ENCODE peak calls at places on chromosomes 16 and 17, in seven cellular contexts. A, R, C, J, G, Y and N are unnamed samples. For H3K4me1, the result is how much of the 10 kb centered on the place peaks cover.

GRCh38 chr17:76554131-76554530 is 14.3 kb downstream of the PRCD start:
- DNase-seq in J (no peak), G (no peak), Y (no peak), C (no peak), A (no peak), R (no peak), N (no peak)

GRCh38 chr17:72386619-72387237 is 265.9 kb downstream of the SOX9 start:
- DNase-seq in A (no peak), Y (peak), G (no peak), C (no peak), R (peak), J (peak), N (no peak)

GRCh38 chr16:57834936-57835335 is 32.6 kb upstream of the KIFC3 start:
- DNase-seq in A (no peak), C (no peak), G (no peak), J (peak), Y (peak), R (no peak), N (no peak)

GRCh38 chr17:2450016-2450650 is 49.3 kb upstream of the MNT start:
- DNase-seq in J (no peak), G (no peak), C (no peak), Y (no peak), R (no peak), A (no peak), N (no peak)

GRCh38 chr16:23836404-23837291 is 865 bp downstream of the PRKCB start:
- DNase-seq in C (no peak), J (no peak), R (no peak), G (peak), Y (no peak), A (peak), N (peak)

GRCh38 chr17:50550661-50551432 is 3.9 kb downstream of the SPATA20 start:
- DNase-seq in A (peak), R (peak), J (peak), G (peak), Y (peak), C (peak), N (peak)

GRCh38 chr17:68456529-68457167 is 648 bp downstream of the WIPI1 start:
- DNase-seq in R (peak), C (peak), J (peak), G (peak), Y (peak), A (peak), N (peak)

GRCh38 chr17:34601431-34601830 is 22.0 kb downstream of the TMEM132E start:
- DNase-seq in R (no peak), Y (no peak), C (no peak), J (no peak), G (no peak), A (no peak), N (no peak)

GRCh38 chr16:89471225-89471624 is 19.1 kb downstream of the ANKRD11 start:
- DNase-seq in J (peak), R (no peak), C (no peak), Y (peak), G (no peak), A (no peak), N (no peak)

GRCh38 chr17:43584666-43585102 is 38.5 kb upstream of the ETV4 start:
- DNase-seq in J (peak), A (no peak), R (peak), G (no peak), Y (no peak), C (no peak), N (peak)

GRCh38 chr16:7953360-7953759 is 620.7 kb downstream of the RBFOX1 start:
- DNase-seq in C (no peak), J (no peak), A (no peak), Y (no peak), G (no peak), R (no peak), N (no peak)

GRCh38 chr16:66714659-66715307 is 18.2 kb upstream of the CMTM4 start:
- DNase-seq in C (no peak), G (no peak), J (no peak), R (no peak), Y (no peak), A (no peak), N (peak)

GRCh38 chr16:81524382-81524781 is 79.8 kb downstream of the CMIP start:
- DNase-seq in C (no peak), G (no peak), Y (no peak), J (no peak), R (no peak), A (no peak), N (no peak)

GRCh38 chr16:17921357-17921978 is 415.1 kb downstream of the NPIPA8 start:
- DNase-seq in R (peak), Y (no peak), C (no peak), A (no peak), J (peak), G (no peak), N (peak)

GRCh38 chr17:59846391-59847165 is 46.2 kb downstream of the TUBD1 start:
- DNase-seq in C (peak), A (peak), Y (peak), J (peak), R (peak), G (no peak), N (peak)

GRCh38 chr17:8468988-8469387 is 33.3 kb downstream of the NDEL1 start:
- DNase-seq in C (no peak), Y (no peak), R (no peak), G (no peak), A (no peak), J (no peak), N (no peak)

GRCh38 chr17:35588196-35588920 is 1.2 kb downstream of the AP2B1 start:
- DNase-seq in C (no peak), G (no peak), R (no peak), J (peak), A (no peak), Y (peak), N (peak)

GRCh38 chr16:82748026-82748425 is 121.3 kb downstream of the CDH13 start:
- DNase-seq in R (no peak), C (no peak), Y (peak), A (no peak), G (no peak), J (no peak), N (peak)

GRCh38 chr17:68441064-68441770 is 16.1 kb downstream of the WIPI1 start:
- DNase-seq in Y (no peak), A (no peak), R (no peak), G (no peak), J (no peak), C (no peak), N (no peak)

GRCh38 chr17:67514998-67515397 is 137.9 kb downstream of the PITPNC1 start:
- DNase-seq in C (no peak), J (no peak), G (no peak), R (no peak), A (no peak), Y (no peak), N (peak)

GRCh38 chr16:70159355-70160348 is 13.9 kb upstream of the CLEC18C start:
- DNase-seq in J (no peak), R (no peak), Y (peak), G (peak), A (no peak), C (no peak), N (no peak)

GRCh38 chr16:11990672-11991390 is 14.3 kb downstream of the SNX29 start:
- DNase-seq in Y (no peak), J (no peak), G (no peak), A (no peak), C (no peak), R (no peak), N (no peak)

GRCh38 chr16:11535494-11535893 is 51.2 kb downstream of the LITAF start:
- DNase-seq in G (no peak), C (no peak), Y (no peak), R (peak), A (no peak), J (peak), N (peak)

GRCh38 chr16:73149329-73149728 is 101.4 kb upstream of the ZFHX3 start:
- DNase-seq in G (no peak), R (peak), J (no peak), A (no peak), C (no peak), Y (no peak), N (peak)

GRCh38 chr17:68291836-68292688 is 767 bp downstream of the ARSG start:
- DNase-seq in A (peak), R (peak), C (peak), G (peak), Y (peak), J (peak), N (peak)

DNA sequence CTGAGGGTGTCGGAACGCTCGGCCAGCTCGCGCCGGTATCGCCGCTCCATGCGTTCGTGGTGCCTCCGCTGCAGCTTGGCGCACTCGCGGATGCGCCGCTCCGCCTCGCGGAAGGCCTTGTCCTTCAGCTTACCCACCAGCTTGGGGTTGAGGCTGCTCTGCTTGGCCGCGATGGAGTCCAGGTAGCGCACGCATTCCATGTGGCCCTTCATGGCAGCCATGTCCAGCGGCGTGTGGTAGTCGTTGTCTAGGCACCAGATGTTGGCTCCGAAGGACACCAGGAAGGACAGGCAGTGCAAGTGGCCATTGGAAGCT is 2.8 kb downstream of the USH1G start:
- DNase-seq in G (no peak), J (no peak), A (no peak), C (no peak), Y (no peak), R (no peak), N (no peak)
- H3K4me1 ChIP-seq in G (under half), J (under half), A (under half), C (under half), Y (under half), R (under half), N (under half)

DNA sequence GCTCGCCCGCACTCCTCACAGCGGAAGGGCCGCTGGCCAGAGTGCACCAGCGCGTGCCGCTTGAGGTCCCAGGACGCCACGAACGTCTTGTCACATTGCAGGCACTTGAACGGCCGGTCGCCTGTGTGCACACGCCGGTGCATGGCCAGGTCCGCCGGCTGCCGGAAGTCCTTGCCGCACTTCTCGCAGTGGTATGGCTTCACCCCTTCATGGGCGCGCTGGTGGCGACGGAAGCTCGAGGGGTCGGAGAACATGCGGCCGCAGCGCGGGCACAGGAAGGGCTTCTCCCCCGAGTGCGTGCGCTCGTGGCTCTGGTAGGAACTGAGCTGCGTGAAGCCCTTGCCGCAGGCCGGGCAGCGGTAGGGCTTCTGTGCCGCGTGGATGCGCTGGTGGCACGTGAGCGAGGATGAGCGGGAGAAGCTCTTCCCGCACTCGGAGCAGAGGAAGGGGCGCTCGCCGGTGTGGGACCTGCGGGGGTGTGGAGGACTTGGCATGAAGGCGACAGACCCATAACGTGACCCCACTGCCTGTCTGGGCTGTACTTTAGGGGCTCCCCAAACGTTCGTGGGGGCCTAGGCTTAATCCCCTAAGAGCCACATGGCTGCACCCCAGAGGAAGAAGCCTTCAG is 12.1 kb downstream of the ZNF668 start:
- DNase-seq in A (no peak), Y (no peak), R (no peak), G (no peak), C (no peak), J (no peak), N (no peak)
- H3K4me3 ChIP-seq in A (no peak), Y (no peak), R (no peak), G (no peak), C (no peak), J (no peak), N (no peak)

GRCh38 chr17:57875109-57876022 is 25.5 kb upstream of the MRPS23 start:
- DNase-seq in R (peak), G (peak), C (peak), A (peak), Y (peak), J (peak), N (no peak)

GRCh38 chr17:57876023-57876865 is 26.4 kb upstream of the MRPS23 start:
- DNase-seq in J (peak), G (no peak), A (no peak), C (no peak), Y (no peak), R (no peak), N (no peak)

GRCh38 chr17:57877803-57878202 is 28.0 kb upstream of the MRPS23 start:
- DNase-seq in C (no peak), J (no peak), R (no peak), Y (no peak), A (no peak), G (no peak), N (no peak)

GRCh38 chr17:57874434-57875108 is 24.7 kb upstream of the MRPS23 start:
- DNase-seq in G (peak), C (peak), J (no peak), Y (peak), R (no peak), A (peak), N (no peak)

GRCh38 chr17:57876866-57877237 is 27.0 kb upstream of the MRPS23 start:
- DNase-seq in R (no peak), C (no peak), J (no peak), A (no peak), Y (no peak), G (no peak), N (no peak)
- H3K4me1 ChIP-seq in R (half or more), C (under half), J (half or more), A (under half), Y (half or more), G (under half), N (under half)

GRCh38 chr17:74742153-74742515 is 5.1 kb downstream of the RAB37 start:
- DNase-seq in A (no peak), J (peak), C (no peak), R (no peak), Y (no peak), G (peak), N (peak)

GRCh38 chr17:74743755-74744154 is 4.7 kb upstream of the NHERF1 start:
- DNase-seq in J (no peak), G (no peak), R (no peak), A (no peak), Y (no peak), C (no peak), N (no peak)

GRCh38 chr17:74744714-74745547 is 3.5 kb upstream of the NHERF1 start:
- DNase-seq in J (peak), R (peak), A (peak), Y (peak), C (peak), G (peak), N (peak)

GRCh38 chr17:74744349-74744713 is 4.1 kb upstream of the NHERF1 start:
- DNase-seq in Y (no peak), A (no peak), C (no peak), J (no peak), R (no peak), G (no peak), N (no peak)

GRCh38 chr17:74742978-74743545 is 5.4 kb upstream of the NHERF1 start:
- DNase-seq in G (no peak), R (no peak), C (no peak), A (no peak), Y (no peak), J (no peak), N (no peak)
- H3K4me3 ChIP-seq in G (no peak), R (no peak), C (no peak), A (no peak), Y (no peak), J (no peak), N (no peak)

GRCh38 chr17:46028969-46029565 is 30.0 kb downstream of the STH start:
- DNase-seq in Y (no peak), A (no peak), J (no peak), R (no peak), C (no peak), G (no peak), N (no peak)
- H3K4me1 ChIP-seq in Y (under half), A (under half), J (under half), R (under half), C (under half), G (under half), N (under half)

GRCh38 chr16:85541181-85541580 is 71.9 kb upstream of the GSE1 start:
- DNase-seq in A (no peak), C (no peak), G (peak), J (no peak), R (no peak), Y (no peak), N (no peak)

GRCh38 chr16:85543998-85544397 is 69.1 kb upstream of the GSE1 start:
- DNase-seq in G (peak), Y (no peak), J (no peak), C (no peak), A (no peak), R (no peak), N (no peak)

GRCh38 chr16:85543536-85543935 is 69.6 kb upstream of the GSE1 start:
- DNase-seq in R (no peak), C (no peak), A (no peak), G (no peak), J (no peak), Y (no peak), N (no peak)

GRCh38 chr16:85541619-85542547 is 71.2 kb upstream of the GSE1 start:
- DNase-seq in C (no peak), R (no peak), A (no peak), G (peak), J (no peak), Y (no peak), N (no peak)

GRCh38 chr16:85542548-85542927 is 70.6 kb upstream of the GSE1 start:
- DNase-seq in Y (no peak), G (peak), J (no peak), A (no peak), R (no peak), C (no peak), N (no peak)
- H3K4me3 ChIP-seq in Y (no peak), G (no peak), J (no peak), A (no peak), R (no peak), C (no peak), N (no peak)

DNA sequence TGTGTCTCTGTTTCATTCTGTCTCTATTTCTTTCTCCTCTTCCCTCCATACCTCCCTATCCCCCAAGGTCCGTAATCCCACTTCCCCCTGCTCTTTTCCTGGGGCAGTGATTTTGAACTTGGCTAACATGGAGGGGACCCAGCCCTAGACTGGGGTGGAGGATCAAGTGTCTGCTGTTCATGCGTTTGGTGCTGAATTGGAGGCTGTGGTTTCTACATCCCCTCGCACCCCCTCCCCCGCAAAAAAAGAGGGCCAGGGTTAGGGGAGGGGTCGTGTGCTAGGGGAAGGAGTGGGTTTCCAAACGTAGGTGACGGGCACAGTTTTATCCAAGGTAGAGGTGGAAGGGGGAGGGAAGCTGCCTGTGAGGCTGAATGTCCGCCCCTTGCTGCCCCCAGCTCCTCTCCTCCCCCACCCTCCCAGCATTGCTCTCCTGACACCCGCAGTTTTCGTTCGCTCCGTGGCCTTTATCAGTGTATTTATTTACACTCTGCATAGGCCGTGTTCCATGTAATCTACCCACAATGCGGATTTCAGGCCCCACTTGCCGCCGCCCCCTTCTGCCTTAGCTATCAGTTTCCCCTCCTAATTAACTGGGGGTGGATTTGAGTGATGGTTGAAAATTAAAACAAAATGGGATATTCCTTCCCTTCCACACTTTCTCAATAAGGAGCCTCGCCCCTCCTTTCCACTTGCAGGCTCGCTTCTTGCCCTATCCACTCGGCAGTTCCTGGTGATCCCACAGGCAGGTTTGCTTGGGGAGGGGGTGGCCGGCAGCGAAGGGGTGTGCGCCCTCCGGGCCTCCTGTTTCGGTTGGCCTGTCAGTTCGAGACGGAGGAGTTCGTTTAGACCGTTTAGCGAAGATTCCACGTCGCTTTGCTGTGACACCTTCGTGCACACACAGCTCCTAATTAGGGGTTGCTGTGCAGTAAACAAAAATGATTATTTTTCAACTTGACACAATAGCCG is 2.0 kb downstream of the GNAO1 start:
- DNase-seq in R (no peak), Y (no peak), A (no peak), G (no peak), C (no peak), J (no peak), N (no peak)
- H3K4me1 ChIP-seq in R (under half), Y (under half), A (under half), G (under half), C (under half), J (under half), N (under half)

GRCh38 chr17:31327534-31328526 is 6.4 kb upstream of the EVI2A start:
- DNase-seq in J (peak), G (no peak), R (peak), A (no peak), Y (peak), C (no peak), N (no peak)
- H3K4me3 ChIP-seq in J (no peak), G (no peak), R (no peak), A (no peak), Y (no peak), C (no peak), N (no peak)

GRCh38 chr17:42310281-42311156 is 22.2 kb downstream of the STAT5A start:
- DNase-seq in C (no peak), A (no peak), G (no peak), Y (no peak), J (no peak), R (no peak), N (no peak)
- H3K4me1 ChIP-seq in C (under half), A (under half), G (under half), Y (under half), J (under half), R (half or more), N (under half)